ENCODE peak calls at places on chromosome 13, in nine cellular contexts. One of them, this sample, is unnamed.

GRCh38 chr13:29136341-29136740 is 316.2 kb downstream of the MTUS2 start:
- DNase-seq in progenitor cell of endocrine pancreas: no peak
- DNase-seq in AG04450: no peak
- DNase-seq in H9: no peak
- DNase-seq in cardiac fibroblast: no peak
- DNase-seq in suprapubic skin: no peak
- DNase-seq in heart right ventricle: no peak
- DNase-seq in D721Med: no peak
- DNase-seq in AG09319: no peak
- DNase-seq in this sample: no peak

GRCh38 chr13:40193290-40194203 is 472.9 kb downstream of the FOXO1 start:
- DNase-seq in progenitor cell of endocrine pancreas: no peak
- DNase-seq in AG04450: no peak
- DNase-seq in H9: no peak
- DNase-seq in cardiac fibroblast: no peak
- DNase-seq in suprapubic skin: no peak
- DNase-seq in heart right ventricle: peak; percentile 51
- DNase-seq in D721Med: no peak
- DNase-seq in AG09319: no peak
- DNase-seq in this sample: peak; percentile 40

GRCh38 chr13:113110852-113111315 is 5.3 kb downstream of the F7 start:
- DNase-seq in progenitor cell of endocrine pancreas: no peak
- DNase-seq in AG04450: no peak
- DNase-seq in H9: no peak
- DNase-seq in cardiac fibroblast: no peak
- DNase-seq in suprapubic skin: peak; percentile 40
- DNase-seq in heart right ventricle: no peak
- DNase-seq in D721Med: no peak
- DNase-seq in AG09319: no peak
- DNase-seq in this sample: no peak

GRCh38 chr13:88617176-88617575 is 946.0 kb downstream of the SLITRK5 start:
- DNase-seq in progenitor cell of endocrine pancreas: no peak
- DNase-seq in AG04450: no peak
- DNase-seq in H9: no peak
- DNase-seq in cardiac fibroblast: no peak
- DNase-seq in suprapubic skin: no peak
- DNase-seq in heart right ventricle: no peak
- DNase-seq in D721Med: no peak
- DNase-seq in AG09319: no peak
- DNase-seq in this sample: no peak

GRCh38 chr13:27076411-27076810 is 95.2 kb downstream of the USP12 start:
- DNase-seq in progenitor cell of endocrine pancreas: no peak
- DNase-seq in AG04450: no peak
- DNase-seq in H9: no peak
- DNase-seq in cardiac fibroblast: peak; percentile 77
- DNase-seq in suprapubic skin: no peak
- DNase-seq in heart right ventricle: no peak
- DNase-seq in D721Med: no peak
- DNase-seq in AG09319: no peak
- DNase-seq in this sample: no peak

GRCh38 chr13:100542546-100543156 is 45.9 kb downstream of the GGACT start:
- DNase-seq in progenitor cell of endocrine pancreas: no peak
- DNase-seq in AG04450: no peak
- DNase-seq in H9: peak; percentile 26
- DNase-seq in cardiac fibroblast: peak; percentile 48
- DNase-seq in suprapubic skin: peak; percentile 28
- DNase-seq in heart right ventricle: no peak
- DNase-seq in D721Med: no peak
- DNase-seq in AG09319: peak; percentile 14
- DNase-seq in this sample: no peak

GRCh38 chr13:95530178-95530577 is 22.3 kb upstream of the CLDN10 start:
- DNase-seq in progenitor cell of endocrine pancreas: no peak
- DNase-seq in AG04450: no peak
- DNase-seq in H9: no peak
- DNase-seq in cardiac fibroblast: peak; percentile 70
- DNase-seq in suprapubic skin: no peak
- DNase-seq in heart right ventricle: no peak
- DNase-seq in D721Med: no peak
- DNase-seq in AG09319: no peak
- DNase-seq in this sample: no peak

GRCh38 chr13:79211377-79211776 is 194.7 kb downstream of the RBM26 start:
- DNase-seq in progenitor cell of endocrine pancreas: no peak
- DNase-seq in AG04450: no peak
- DNase-seq in H9: no peak
- DNase-seq in cardiac fibroblast: no peak
- DNase-seq in suprapubic skin: no peak
- DNase-seq in heart right ventricle: no peak
- DNase-seq in D721Med: no peak
- DNase-seq in AG09319: no peak
- DNase-seq in this sample: no peak

GRCh38 chr13:36124236-36124822 is 6.9 kb downstream of the DCLK1 start:
- DNase-seq in progenitor cell of endocrine pancreas: no peak
- DNase-seq in AG04450: no peak
- DNase-seq in H9: no peak
- DNase-seq in cardiac fibroblast: peak; percentile 82
- DNase-seq in suprapubic skin: no peak
- DNase-seq in heart right ventricle: peak; percentile 58
- DNase-seq in D721Med: no peak
- DNase-seq in AG09319: peak; percentile 74
- DNase-seq in this sample: no peak

DNA sequence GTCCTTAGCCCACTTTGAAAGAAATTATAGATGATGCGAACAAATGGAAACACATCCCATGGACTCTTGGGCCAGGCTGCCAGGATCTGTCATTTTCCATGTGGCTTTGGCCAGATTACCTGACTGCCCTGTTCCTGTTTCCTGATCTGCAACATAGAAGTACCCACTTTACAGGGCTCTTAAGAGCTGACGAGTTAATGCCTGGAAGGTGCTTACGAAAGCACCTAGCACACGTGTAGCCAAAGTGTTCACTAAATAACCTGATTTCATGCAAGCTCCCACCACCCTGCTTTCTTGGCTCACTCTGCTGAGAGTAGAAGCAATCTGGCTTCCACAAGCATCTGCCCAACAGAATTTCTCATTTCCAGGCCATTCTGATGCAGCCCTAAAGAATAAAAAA is 575.2 kb downstream of the MYO16 start:
- DNase-seq in progenitor cell of endocrine pancreas: no peak
- DNase-seq in AG04450: no peak
- DNase-seq in H9: no peak
- DNase-seq in cardiac fibroblast: no peak
- DNase-seq in suprapubic skin: no peak
- DNase-seq in heart right ventricle: no peak
- DNase-seq in D721Med: no peak
- DNase-seq in AG09319: no peak
- DNase-seq in this sample: no peak
- TF ChIP-seq CTCF in progenitor cell of endocrine pancreas: no peak
- TF ChIP-seq CTCF in AG04450: no peak
- TF ChIP-seq CTCF in H9: no peak
- TF ChIP-seq CTCF in cardiac fibroblast: no peak
- TF ChIP-seq CTCF in suprapubic skin: no peak
- TF ChIP-seq CTCF in heart right ventricle: no peak
- TF ChIP-seq CTCF in D721Med: no peak
- TF ChIP-seq CTCF in AG09319: no peak
- TF ChIP-seq CTCF in this sample: no peak

GRCh38 chr13:63631006-63631405 is 2215.4 kb upstream of the PCDH20 start:
- DNase-seq in progenitor cell of endocrine pancreas: no peak
- DNase-seq in AG04450: no peak
- DNase-seq in H9: no peak
- DNase-seq in cardiac fibroblast: no peak
- DNase-seq in suprapubic skin: no peak
- DNase-seq in heart right ventricle: no peak
- DNase-seq in D721Med: no peak
- DNase-seq in AG09319: no peak
- DNase-seq in this sample: no peak

DNA sequence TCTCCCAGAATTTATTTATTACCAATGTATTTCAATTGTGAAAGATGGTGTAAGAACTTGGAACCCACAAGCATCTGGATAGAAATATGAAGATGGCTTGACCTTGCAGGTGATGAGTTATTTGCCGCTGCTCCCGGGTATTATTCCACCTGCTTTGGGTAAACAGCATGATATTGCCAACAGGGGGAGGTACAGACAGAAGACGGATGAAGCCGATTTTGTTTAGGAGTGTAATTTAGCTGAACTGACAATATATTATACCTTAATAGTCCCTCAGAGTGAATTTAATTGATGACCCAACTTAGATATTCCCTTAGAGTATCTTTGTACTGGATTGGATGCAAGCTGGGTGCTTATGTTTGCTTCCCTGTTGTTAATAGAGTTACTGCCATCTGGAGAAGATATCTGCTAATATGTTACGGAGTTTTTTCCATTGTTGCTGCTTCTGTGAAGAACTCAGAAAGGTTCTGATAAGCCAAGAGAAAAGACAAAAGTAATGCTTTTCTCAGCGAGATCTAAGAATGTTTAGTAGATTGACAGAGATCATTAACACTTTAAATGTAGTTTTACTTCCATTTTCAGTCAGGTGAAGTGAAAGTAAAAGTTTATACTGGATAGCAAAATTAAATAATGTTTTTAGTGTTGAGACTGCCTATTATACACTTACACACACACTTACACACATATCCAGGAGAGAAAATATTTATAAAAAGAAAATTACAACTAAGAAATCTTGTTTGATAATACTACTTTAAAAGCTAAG is 2220.8 kb upstream of the PCDH20 start:
- DNase-seq in progenitor cell of endocrine pancreas: no peak
- DNase-seq in AG04450: no peak
- DNase-seq in H9: no peak
- DNase-seq in cardiac fibroblast: peak; percentile 0
- DNase-seq in suprapubic skin: no peak
- DNase-seq in heart right ventricle: no peak
- DNase-seq in D721Med: no peak
- DNase-seq in AG09319: no peak
- DNase-seq in this sample: no peak
- TF ChIP-seq CTCF in progenitor cell of endocrine pancreas: peak; percentile 30
- TF ChIP-seq CTCF in AG04450: peak; percentile 32
- TF ChIP-seq CTCF in H9: peak; percentile 61
- TF ChIP-seq CTCF in cardiac fibroblast: peak; percentile 7
- TF ChIP-seq CTCF in suprapubic skin: no peak
- TF ChIP-seq CTCF in heart right ventricle: no peak
- TF ChIP-seq CTCF in D721Med: no peak
- TF ChIP-seq CTCF in AG09319: no peak
- TF ChIP-seq CTCF in this sample: no peak

DNA sequence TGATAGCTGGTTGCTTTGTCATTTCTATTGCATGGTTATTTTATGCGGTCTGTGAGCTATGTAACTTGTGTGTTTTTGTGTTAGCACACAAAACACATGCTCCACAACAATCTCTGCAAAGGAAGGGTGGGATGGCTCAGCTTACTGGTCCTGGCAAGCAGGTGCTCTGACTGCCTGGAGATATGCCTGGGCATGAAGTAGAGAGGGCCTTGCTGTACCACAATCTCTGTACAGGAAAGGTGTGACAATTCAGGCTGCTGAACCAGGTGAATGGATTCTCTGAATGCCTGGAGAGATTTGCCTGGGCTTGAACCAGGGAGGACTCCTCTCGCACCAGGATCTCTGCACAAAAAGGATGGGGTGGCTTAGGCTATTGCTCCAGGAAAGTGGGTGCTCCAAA is 69.5 kb downstream of the STOML3 start:
- DNase-seq in progenitor cell of endocrine pancreas: no peak
- DNase-seq in AG04450: no peak
- DNase-seq in H9: no peak
- DNase-seq in cardiac fibroblast: no peak
- DNase-seq in suprapubic skin: no peak
- DNase-seq in heart right ventricle: no peak
- DNase-seq in D721Med: no peak
- DNase-seq in AG09319: no peak
- DNase-seq in this sample: no peak
- TF ChIP-seq CTCF in progenitor cell of endocrine pancreas: no peak
- TF ChIP-seq CTCF in AG04450: no peak
- TF ChIP-seq CTCF in H9: no peak
- TF ChIP-seq CTCF in cardiac fibroblast: no peak
- TF ChIP-seq CTCF in suprapubic skin: no peak
- TF ChIP-seq CTCF in heart right ventricle: no peak
- TF ChIP-seq CTCF in D721Med: no peak
- TF ChIP-seq CTCF in AG09319: no peak
- TF ChIP-seq CTCF in this sample: no peak

DNA sequence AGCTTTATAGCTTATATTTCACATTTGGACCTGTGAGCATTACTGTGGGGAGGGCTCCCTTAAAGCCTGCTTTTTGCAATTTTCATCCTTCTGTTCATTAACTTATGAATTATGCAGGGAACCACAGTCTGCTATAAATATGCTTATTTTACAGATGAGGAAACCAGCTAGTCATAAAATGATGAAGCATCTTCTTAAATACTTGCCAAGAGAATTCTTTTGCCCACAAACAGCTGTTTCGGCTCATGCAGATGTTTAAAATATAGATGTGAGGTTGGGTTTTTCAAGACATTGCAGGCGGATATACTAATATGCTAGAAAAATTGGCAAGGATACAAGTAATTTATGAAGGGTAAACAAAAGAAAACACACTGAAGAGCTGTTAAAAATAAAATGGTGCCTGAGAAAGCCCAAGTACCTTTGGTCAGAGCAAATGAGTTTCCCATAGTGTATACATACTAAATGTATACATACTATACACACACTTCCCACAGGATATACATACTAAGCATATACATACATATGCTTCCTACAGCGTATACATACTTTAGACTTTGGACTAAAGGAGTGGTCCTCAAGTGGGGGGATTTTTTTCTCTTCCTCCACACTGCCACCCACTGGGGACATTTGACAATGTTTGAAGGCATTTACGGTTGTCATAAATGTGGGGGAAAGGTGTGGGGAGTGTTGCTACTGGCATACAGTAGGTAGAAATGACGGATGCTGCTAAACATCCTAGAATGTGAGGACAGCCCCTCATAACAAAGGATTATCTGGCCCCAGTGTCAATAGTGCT is 164.9 kb upstream of the CSNK1A1L start:
- DNase-seq in progenitor cell of endocrine pancreas: no peak
- DNase-seq in AG04450: no peak
- DNase-seq in H9: no peak
- DNase-seq in cardiac fibroblast: peak; percentile 5
- DNase-seq in suprapubic skin: no peak
- DNase-seq in heart right ventricle: no peak
- DNase-seq in D721Med: no peak
- DNase-seq in AG09319: no peak
- DNase-seq in this sample: no peak
- TF ChIP-seq CTCF in progenitor cell of endocrine pancreas: no peak
- TF ChIP-seq CTCF in AG04450: peak; percentile 17
- TF ChIP-seq CTCF in H9: peak; percentile 50
- TF ChIP-seq CTCF in cardiac fibroblast: no peak
- TF ChIP-seq CTCF in suprapubic skin: no peak
- TF ChIP-seq CTCF in heart right ventricle: no peak
- TF ChIP-seq CTCF in D721Med: no peak
- TF ChIP-seq CTCF in AG09319: no peak
- TF ChIP-seq CTCF in this sample: no peak